ENCODE peak calls at places on chromosomes 2 and 18, in ten cellular contexts. One of them, this sample, is unnamed.

GRCh38 chr2:41283079-41283765 is 764.6 kb upstream of the PKDCC start:
- DNase-seq in activated naive CD8-positive, alpha-beta T cell treated with anti-CD3 and anti-CD28 coated beads, Interleukin-2, amount 50 U/mL, for 24 hours: no peak
- DNase-seq in activated naive CD4-positive, alpha-beta T cell: no peak
- DNase-seq in T47D: no peak
- DNase-seq in skeletal muscle cell: peak
- DNase-seq in NB4: no peak
- DNase-seq in substantia nigra: no peak
- DNase-seq in AG08396: no peak
- DNase-seq in SW 1271: no peak
- DNase-seq in ureter: no peak
- DNase-seq in this sample: no peak

GRCh38 chr2:95336408-95336807 is 39.3 kb downstream of the KCNIP3 start:
- DNase-seq in SW 1271: no peak
- DNase-seq in ureter: no peak
- DNase-seq in activated naive CD4-positive, alpha-beta T cell: no peak
- DNase-seq in substantia nigra: no peak
- DNase-seq in T47D: no peak
- DNase-seq in NB4: no peak
- DNase-seq in skeletal muscle cell: no peak
- DNase-seq in activated naive CD8-positive, alpha-beta T cell treated with anti-CD3 and anti-CD28 coated beads, Interleukin-2, amount 50 U/mL, for 24 hours: no peak
- DNase-seq in AG08396: no peak
- DNase-seq in this sample: no peak

GRCh38 chr18:55047546-55047945 is 88.3 kb upstream of the CCDC68 start:
- DNase-seq in skeletal muscle cell: no peak
- DNase-seq in ureter: no peak
- DNase-seq in SW 1271: no peak
- DNase-seq in activated naive CD8-positive, alpha-beta T cell treated with anti-CD3 and anti-CD28 coated beads, Interleukin-2, amount 50 U/mL, for 24 hours: no peak
- DNase-seq in AG08396: no peak
- DNase-seq in NB4: no peak
- DNase-seq in T47D: no peak
- DNase-seq in substantia nigra: no peak
- DNase-seq in activated naive CD4-positive, alpha-beta T cell: no peak
- DNase-seq in this sample: no peak

GRCh38 chr2:218168635-218169462 is 2.1 kb upstream of the CXCR1 start:
- DNase-seq in skeletal muscle cell: no peak
- DNase-seq in NB4: peak
- DNase-seq in T47D: no peak
- DNase-seq in activated naive CD8-positive, alpha-beta T cell treated with anti-CD3 and anti-CD28 coated beads, Interleukin-2, amount 50 U/mL, for 24 hours: peak
- DNase-seq in substantia nigra: no peak
- DNase-seq in activated naive CD4-positive, alpha-beta T cell: peak
- DNase-seq in SW 1271: peak
- DNase-seq in ureter: peak
- DNase-seq in AG08396: peak
- DNase-seq in this sample: no peak

GRCh38 chr18:58218111-58218510 is 174.1 kb downstream of the NEDD4L start:
- DNase-seq in T47D: no peak
- DNase-seq in activated naive CD4-positive, alpha-beta T cell: no peak
- DNase-seq in skeletal muscle cell: no peak
- DNase-seq in SW 1271: peak
- DNase-seq in AG08396: no peak
- DNase-seq in ureter: no peak
- DNase-seq in NB4: peak
- DNase-seq in activated naive CD8-positive, alpha-beta T cell treated with anti-CD3 and anti-CD28 coated beads, Interleukin-2, amount 50 U/mL, for 24 hours: no peak
- DNase-seq in substantia nigra: no peak
- DNase-seq in this sample: no peak

GRCh38 chr2:904243-905024 is 46.2 kb upstream of the SNTG2 start:
- DNase-seq in AG08396: no peak
- DNase-seq in SW 1271: no peak
- DNase-seq in substantia nigra: no peak
- DNase-seq in activated naive CD8-positive, alpha-beta T cell treated with anti-CD3 and anti-CD28 coated beads, Interleukin-2, amount 50 U/mL, for 24 hours: no peak
- DNase-seq in skeletal muscle cell: no peak
- DNase-seq in T47D: no peak
- DNase-seq in NB4: no peak
- DNase-seq in activated naive CD4-positive, alpha-beta T cell: no peak
- DNase-seq in ureter: peak
- DNase-seq in this sample: no peak

GRCh38 chr2:54617409-54617808 is 106.1 kb upstream of the EML6 start:
- DNase-seq in ureter: no peak
- DNase-seq in NB4: no peak
- DNase-seq in substantia nigra: no peak
- DNase-seq in skeletal muscle cell: no peak
- DNase-seq in SW 1271: no peak
- DNase-seq in AG08396: no peak
- DNase-seq in activated naive CD8-positive, alpha-beta T cell treated with anti-CD3 and anti-CD28 coated beads, Interleukin-2, amount 50 U/mL, for 24 hours: no peak
- DNase-seq in T47D: no peak
- DNase-seq in activated naive CD4-positive, alpha-beta T cell: no peak
- DNase-seq in this sample: no peak

GRCh38 chr2:179265082-179265575 is 497 bp upstream of the SESTD1 start:
- DNase-seq in activated naive CD4-positive, alpha-beta T cell: no peak
- DNase-seq in substantia nigra: no peak
- DNase-seq in skeletal muscle cell: no peak
- DNase-seq in T47D: no peak
- DNase-seq in NB4: peak
- DNase-seq in SW 1271: peak
- DNase-seq in AG08396: peak
- DNase-seq in ureter: no peak
- DNase-seq in activated naive CD8-positive, alpha-beta T cell treated with anti-CD3 and anti-CD28 coated beads, Interleukin-2, amount 50 U/mL, for 24 hours: no peak
- DNase-seq in this sample: no peak

GRCh38 chr2:30400151-30400954 is 46.7 kb upstream of the LCLAT1 start:
- DNase-seq in ureter: no peak
- DNase-seq in AG08396: no peak
- DNase-seq in SW 1271: no peak
- DNase-seq in NB4: no peak
- DNase-seq in substantia nigra: no peak
- DNase-seq in activated naive CD4-positive, alpha-beta T cell: no peak
- DNase-seq in T47D: no peak
- DNase-seq in skeletal muscle cell: no peak
- DNase-seq in activated naive CD8-positive, alpha-beta T cell treated with anti-CD3 and anti-CD28 coated beads, Interleukin-2, amount 50 U/mL, for 24 hours: no peak
- DNase-seq in this sample: no peak

GRCh38 chr2:108570416-108570815 is 36.1 kb downstream of the LIMS1 start:
- DNase-seq in AG08396: peak
- DNase-seq in SW 1271: no peak
- DNase-seq in T47D: no peak
- DNase-seq in substantia nigra: no peak
- DNase-seq in skeletal muscle cell: no peak
- DNase-seq in ureter: peak
- DNase-seq in NB4: no peak
- DNase-seq in activated naive CD8-positive, alpha-beta T cell treated with anti-CD3 and anti-CD28 coated beads, Interleukin-2, amount 50 U/mL, for 24 hours: no peak
- DNase-seq in activated naive CD4-positive, alpha-beta T cell: no peak
- DNase-seq in this sample: no peak

GRCh38 chr2:225031599-225031998 is 10.7 kb downstream of the DOCK10 start:
- DNase-seq in substantia nigra: no peak
- DNase-seq in activated naive CD8-positive, alpha-beta T cell treated with anti-CD3 and anti-CD28 coated beads, Interleukin-2, amount 50 U/mL, for 24 hours: no peak
- DNase-seq in NB4: no peak
- DNase-seq in T47D: no peak
- DNase-seq in activated naive CD4-positive, alpha-beta T cell: no peak
- DNase-seq in SW 1271: no peak
- DNase-seq in ureter: no peak
- DNase-seq in AG08396: no peak
- DNase-seq in skeletal muscle cell: no peak
- DNase-seq in this sample: no peak

GRCh38 chr2:41400057-41400665 is 647.7 kb upstream of the PKDCC start:
- DNase-seq in NB4: peak
- DNase-seq in ureter: no peak
- DNase-seq in SW 1271: peak
- DNase-seq in activated naive CD8-positive, alpha-beta T cell treated with anti-CD3 and anti-CD28 coated beads, Interleukin-2, amount 50 U/mL, for 24 hours: no peak
- DNase-seq in activated naive CD4-positive, alpha-beta T cell: no peak
- DNase-seq in skeletal muscle cell: no peak
- DNase-seq in substantia nigra: no peak
- DNase-seq in AG08396: peak
- DNase-seq in T47D: no peak
- DNase-seq in this sample: no peak

GRCh38 chr18:38330573-38330972 is 765.0 kb upstream of the CELF4 start:
- DNase-seq in NB4: no peak
- DNase-seq in activated naive CD4-positive, alpha-beta T cell: no peak
- DNase-seq in ureter: no peak
- DNase-seq in substantia nigra: no peak
- DNase-seq in skeletal muscle cell: no peak
- DNase-seq in SW 1271: no peak
- DNase-seq in activated naive CD8-positive, alpha-beta T cell treated with anti-CD3 and anti-CD28 coated beads, Interleukin-2, amount 50 U/mL, for 24 hours: no peak
- DNase-seq in AG08396: no peak
- DNase-seq in T47D: no peak
- DNase-seq in this sample: no peak

GRCh38 chr18:67300498-67300897 is 216.0 kb downstream of the DSEL start:
- DNase-seq in AG08396: no peak
- DNase-seq in SW 1271: no peak
- DNase-seq in activated naive CD4-positive, alpha-beta T cell: no peak
- DNase-seq in NB4: peak
- DNase-seq in T47D: no peak
- DNase-seq in ureter: no peak
- DNase-seq in activated naive CD8-positive, alpha-beta T cell treated with anti-CD3 and anti-CD28 coated beads, Interleukin-2, amount 50 U/mL, for 24 hours: peak
- DNase-seq in substantia nigra: no peak
- DNase-seq in skeletal muscle cell: no peak
- DNase-seq in this sample: no peak

GRCh38 chr18:56542488-56542887 is 95.9 kb downstream of the TXNL1 start:
- DNase-seq in SW 1271: no peak
- DNase-seq in substantia nigra: no peak
- DNase-seq in T47D: no peak
- DNase-seq in ureter: no peak
- DNase-seq in skeletal muscle cell: no peak
- DNase-seq in activated naive CD4-positive, alpha-beta T cell: no peak
- DNase-seq in NB4: no peak
- DNase-seq in AG08396: no peak
- DNase-seq in activated naive CD8-positive, alpha-beta T cell treated with anti-CD3 and anti-CD28 coated beads, Interleukin-2, amount 50 U/mL, for 24 hours: no peak
- DNase-seq in this sample: no peak

GRCh38 chr18:29969876-29970275 is 1072.7 kb downstream of the DSC3 start:
- DNase-seq in AG08396: no peak
- DNase-seq in T47D: no peak
- DNase-seq in substantia nigra: no peak
- DNase-seq in NB4: no peak
- DNase-seq in skeletal muscle cell: no peak
- DNase-seq in SW 1271: no peak
- DNase-seq in activated naive CD4-positive, alpha-beta T cell: no peak
- DNase-seq in ureter: no peak
- DNase-seq in activated naive CD8-positive, alpha-beta T cell treated with anti-CD3 and anti-CD28 coated beads, Interleukin-2, amount 50 U/mL, for 24 hours: no peak
- DNase-seq in this sample: no peak

GRCh38 chr2:144479138-144479537 is 40.8 kb downstream of the ZEB2 start:
- DNase-seq in NB4: no peak
- DNase-seq in skeletal muscle cell: peak
- DNase-seq in substantia nigra: no peak
- DNase-seq in activated naive CD8-positive, alpha-beta T cell treated with anti-CD3 and anti-CD28 coated beads, Interleukin-2, amount 50 U/mL, for 24 hours: no peak
- DNase-seq in activated naive CD4-positive, alpha-beta T cell: no peak
- DNase-seq in SW 1271: no peak
- DNase-seq in AG08396: no peak
- DNase-seq in T47D: no peak
- DNase-seq in ureter: no peak
- DNase-seq in this sample: no peak

GRCh38 chr18:596288-596881 is 403 bp upstream of the CLUL1 start:
- DNase-seq in NB4: peak
- DNase-seq in SW 1271: no peak
- DNase-seq in skeletal muscle cell: no peak
- DNase-seq in substantia nigra: no peak
- DNase-seq in T47D: peak
- DNase-seq in ureter: peak
- DNase-seq in AG08396: no peak
- DNase-seq in activated naive CD4-positive, alpha-beta T cell: peak
- DNase-seq in activated naive CD8-positive, alpha-beta T cell treated with anti-CD3 and anti-CD28 coated beads, Interleukin-2, amount 50 U/mL, for 24 hours: no peak
- DNase-seq in this sample: no peak

GRCh38 chr2:47810850-47811249 is 27.9 kb downstream of the MSH6 start:
- DNase-seq in NB4: no peak
- DNase-seq in skeletal muscle cell: no peak
- DNase-seq in activated naive CD4-positive, alpha-beta T cell: no peak
- DNase-seq in substantia nigra: no peak
- DNase-seq in ureter: no peak
- DNase-seq in SW 1271: no peak
- DNase-seq in T47D: no peak
- DNase-seq in AG08396: no peak
- DNase-seq in activated naive CD8-positive, alpha-beta T cell treated with anti-CD3 and anti-CD28 coated beads, Interleukin-2, amount 50 U/mL, for 24 hours: no peak
- DNase-seq in this sample: no peak

GRCh38 chr2:212549463-212549862 is 10.9 kb upstream of the ERBB4 start:
- DNase-seq in SW 1271: no peak
- DNase-seq in T47D: no peak
- DNase-seq in activated naive CD4-positive, alpha-beta T cell: no peak
- DNase-seq in AG08396: no peak
- DNase-seq in ureter: no peak
- DNase-seq in activated naive CD8-positive, alpha-beta T cell treated with anti-CD3 and anti-CD28 coated beads, Interleukin-2, amount 50 U/mL, for 24 hours: no peak
- DNase-seq in NB4: no peak
- DNase-seq in substantia nigra: no peak
- DNase-seq in skeletal muscle cell: no peak
- DNase-seq in this sample: peak

GRCh38 chr2:32812316-32812715 is 134.4 kb upstream of the LTBP1 start:
- DNase-seq in skeletal muscle cell: no peak
- DNase-seq in activated naive CD8-positive, alpha-beta T cell treated with anti-CD3 and anti-CD28 coated beads, Interleukin-2, amount 50 U/mL, for 24 hours: no peak
- DNase-seq in T47D: peak
- DNase-seq in ureter: no peak
- DNase-seq in activated naive CD4-positive, alpha-beta T cell: no peak
- DNase-seq in NB4: no peak
- DNase-seq in substantia nigra: no peak
- DNase-seq in SW 1271: no peak
- DNase-seq in AG08396: no peak
- DNase-seq in this sample: no peak

GRCh38 chr2:48248251-48248933 is 281.6 kb upstream of the STON1 start:
- DNase-seq in T47D: peak
- DNase-seq in NB4: peak
- DNase-seq in skeletal muscle cell: peak
- DNase-seq in SW 1271: peak
- DNase-seq in activated naive CD4-positive, alpha-beta T cell: no peak
- DNase-seq in substantia nigra: no peak
- DNase-seq in AG08396: peak
- DNase-seq in ureter: no peak
- DNase-seq in activated naive CD8-positive, alpha-beta T cell treated with anti-CD3 and anti-CD28 coated beads, Interleukin-2, amount 50 U/mL, for 24 hours: no peak
- DNase-seq in this sample: no peak

GRCh38 chr2:29459445-29460179 is 344.4 kb downstream of the CLIP4 start:
- DNase-seq in AG08396: peak
- DNase-seq in activated naive CD8-positive, alpha-beta T cell treated with anti-CD3 and anti-CD28 coated beads, Interleukin-2, amount 50 U/mL, for 24 hours: no peak
- DNase-seq in skeletal muscle cell: peak
- DNase-seq in T47D: no peak
- DNase-seq in NB4: no peak
- DNase-seq in ureter: no peak
- DNase-seq in substantia nigra: no peak
- DNase-seq in activated naive CD4-positive, alpha-beta T cell: no peak
- DNase-seq in SW 1271: no peak
- DNase-seq in this sample: no peak

GRCh38 chr2:55616509-55617159 is 788 bp downstream of the PPP4R3B start:
- DNase-seq in SW 1271: peak
- DNase-seq in activated naive CD8-positive, alpha-beta T cell treated with anti-CD3 and anti-CD28 coated beads, Interleukin-2, amount 50 U/mL, for 24 hours: peak
- DNase-seq in activated naive CD4-positive, alpha-beta T cell: peak
- DNase-seq in T47D: peak
- DNase-seq in NB4: peak
- DNase-seq in ureter: no peak
- DNase-seq in skeletal muscle cell: no peak
- DNase-seq in substantia nigra: no peak
- DNase-seq in AG08396: peak
- DNase-seq in this sample: no peak

GRCh38 chr18:260547-260946 is 7.3 kb downstream of the THOC1 start:
- DNase-seq in ureter: no peak
- DNase-seq in activated naive CD4-positive, alpha-beta T cell: no peak
- DNase-seq in SW 1271: no peak
- DNase-seq in T47D: no peak
- DNase-seq in NB4: no peak
- DNase-seq in activated naive CD8-positive, alpha-beta T cell treated with anti-CD3 and anti-CD28 coated beads, Interleukin-2, amount 50 U/mL, for 24 hours: no peak
- DNase-seq in skeletal muscle cell: no peak
- DNase-seq in substantia nigra: no peak
- DNase-seq in AG08396: no peak
- DNase-seq in this sample: no peak

This sample was measured in globus pallidus.